ENCODE peak calls at places on chromosomes 4 and X, in eight cellular contexts. One of them, this sample, is unnamed.

GRCh38 chrX:63855896-63856295 is 70.9 kb upstream of the ARHGEF9 start:
- DNase-seq in tibial artery: no peak
- DNase-seq in prostate gland: no peak
- DNase-seq in A549: no peak
- DNase-seq in spleen: no peak
- DNase-seq in nephron progenitor cell: no peak
- DNase-seq in GM13977: no peak
- DNase-seq in AG09309: peak; percentile 14
- DNase-seq in this sample: no peak

GRCh38 chrX:39258331-39258730 is 457.1 kb downstream of the MID1IP1 start:
- DNase-seq in spleen: no peak
- DNase-seq in A549: no peak
- DNase-seq in GM13977: no peak
- DNase-seq in AG09309: no peak
- DNase-seq in prostate gland: no peak
- DNase-seq in tibial artery: no peak
- DNase-seq in nephron progenitor cell: no peak
- DNase-seq in this sample: no peak

GRCh38 chrX:152635941-152636340 is 1.8 kb upstream of the GABRQ start:
- DNase-seq in GM13977: no peak
- DNase-seq in spleen: no peak
- DNase-seq in nephron progenitor cell: peak; percentile 49
- DNase-seq in prostate gland: peak; percentile 8
- DNase-seq in AG09309: peak; percentile 35
- DNase-seq in A549: peak; percentile 24
- DNase-seq in tibial artery: no peak
- DNase-seq in this sample: peak; percentile 35

GRCh38 chrX:1354036-1355019 is 17.7 kb downstream of the IL3RA start:
- DNase-seq in spleen: peak; percentile 30
- DNase-seq in GM13977: no peak
- DNase-seq in AG09309: no peak
- DNase-seq in A549: no peak
- DNase-seq in prostate gland: no peak
- DNase-seq in tibial artery: no peak
- DNase-seq in nephron progenitor cell: no peak
- DNase-seq in this sample: no peak

GRCh38 chrX:51834076-51834475 is 59.3 kb upstream of the MAGED1 start:
- DNase-seq in tibial artery: no peak
- DNase-seq in prostate gland: no peak
- DNase-seq in nephron progenitor cell: no peak
- DNase-seq in AG09309: no peak
- DNase-seq in GM13977: no peak
- DNase-seq in spleen: no peak
- DNase-seq in A549: no peak
- DNase-seq in this sample: no peak

GRCh38 chrX:10617964-10618342 is 2.4 kb downstream of the MID1 start:
- DNase-seq in spleen: no peak
- DNase-seq in AG09309: no peak
- DNase-seq in tibial artery: no peak
- DNase-seq in A549: peak; percentile 52
- DNase-seq in nephron progenitor cell: peak; percentile 18
- DNase-seq in GM13977: no peak
- DNase-seq in prostate gland: peak; percentile 11
- DNase-seq in this sample: no peak

GRCh38 chr4:52870225-52870624 is 8.1 kb downstream of the RASL11B start:
- DNase-seq in nephron progenitor cell: no peak
- DNase-seq in spleen: no peak
- DNase-seq in AG09309: no peak
- DNase-seq in prostate gland: no peak
- DNase-seq in tibial artery: no peak
- DNase-seq in GM13977: no peak
- DNase-seq in A549: no peak
- DNase-seq in this sample: no peak

GRCh38 chr4:94889961-94890360 is 132.2 kb downstream of the BMPR1B start:
- DNase-seq in spleen: no peak
- DNase-seq in A549: no peak
- DNase-seq in nephron progenitor cell: no peak
- DNase-seq in tibial artery: no peak
- DNase-seq in GM13977: no peak
- DNase-seq in AG09309: peak; percentile 72
- DNase-seq in prostate gland: no peak
- DNase-seq in this sample: no peak

GRCh38 chrX:42714981-42715688 is 62.8 kb downstream of the PPP1R2C start:
- DNase-seq in prostate gland: peak; percentile 64
- DNase-seq in nephron progenitor cell: peak; percentile 64
- DNase-seq in GM13977: no peak
- DNase-seq in AG09309: no peak
- DNase-seq in tibial artery: peak; percentile 69
- DNase-seq in A549: peak; percentile 20
- DNase-seq in spleen: no peak
- DNase-seq in this sample: peak; percentile 57

GRCh38 chrX:1876041-1876440 is 261.2 kb downstream of the ASMT start:
- DNase-seq in A549: no peak
- DNase-seq in tibial artery: no peak
- DNase-seq in AG09309: no peak
- DNase-seq in nephron progenitor cell: no peak
- DNase-seq in prostate gland: no peak
- DNase-seq in GM13977: no peak
- DNase-seq in spleen: no peak
- DNase-seq in this sample: no peak

GRCh38 chr4:109848501-109848900 is 594 bp downstream of the LRIT3 start:
- DNase-seq in nephron progenitor cell: no peak
- DNase-seq in tibial artery: no peak
- DNase-seq in AG09309: no peak
- DNase-seq in GM13977: no peak
- DNase-seq in prostate gland: no peak
- DNase-seq in A549: no peak
- DNase-seq in spleen: no peak
- DNase-seq in this sample: no peak

GRCh38 chr4:146340798-146341197 is 126.5 kb downstream of the REELD1 start:
- DNase-seq in AG09309: no peak
- DNase-seq in A549: no peak
- DNase-seq in spleen: no peak
- DNase-seq in nephron progenitor cell: no peak
- DNase-seq in prostate gland: no peak
- DNase-seq in GM13977: peak; percentile 16
- DNase-seq in tibial artery: no peak
- DNase-seq in this sample: no peak

GRCh38 chr4:101259876-101260275 is 87.5 kb downstream of the PPP3CA start:
- DNase-seq in prostate gland: no peak
- DNase-seq in spleen: no peak
- DNase-seq in GM13977: no peak
- DNase-seq in AG09309: no peak
- DNase-seq in A549: no peak
- DNase-seq in nephron progenitor cell: no peak
- DNase-seq in tibial artery: no peak
- DNase-seq in this sample: no peak

GRCh38 chr4:84436812-84437211 is 62.3 kb downstream of the NKX6-1 start:
- DNase-seq in A549: no peak
- DNase-seq in prostate gland: no peak
- DNase-seq in GM13977: no peak
- DNase-seq in spleen: no peak
- DNase-seq in AG09309: no peak
- DNase-seq in nephron progenitor cell: no peak
- DNase-seq in tibial artery: no peak
- DNase-seq in this sample: no peak

GRCh38 chr4:173699841-173700475 is 169.9 kb upstream of the HAND2 start:
- DNase-seq in tibial artery: no peak
- DNase-seq in prostate gland: no peak
- DNase-seq in nephron progenitor cell: no peak
- DNase-seq in GM13977: no peak
- DNase-seq in spleen: no peak
- DNase-seq in A549: no peak
- DNase-seq in AG09309: no peak
- DNase-seq in this sample: no peak

GRCh38 chr4:181991374-181991773 is 251.8 kb upstream of the TENM3 start:
- DNase-seq in GM13977: no peak
- DNase-seq in spleen: no peak
- DNase-seq in prostate gland: no peak
- DNase-seq in tibial artery: no peak
- DNase-seq in AG09309: no peak
- DNase-seq in A549: no peak
- DNase-seq in nephron progenitor cell: peak; percentile 11
- DNase-seq in this sample: no peak

GRCh38 chrX:19174401-19175025 is 52.2 kb upstream of the ADGRG2 start:
- DNase-seq in spleen: no peak
- DNase-seq in A549: peak; percentile 39
- DNase-seq in prostate gland: no peak
- DNase-seq in tibial artery: peak; percentile 58
- DNase-seq in AG09309: no peak
- DNase-seq in nephron progenitor cell: no peak
- DNase-seq in GM13977: no peak
- DNase-seq in this sample: no peak

GRCh38 chrX:40284852-40285251 is 187.1 kb upstream of the BCOR start:
- DNase-seq in GM13977: no peak
- DNase-seq in A549: no peak
- DNase-seq in AG09309: no peak
- DNase-seq in nephron progenitor cell: no peak
- DNase-seq in prostate gland: no peak
- DNase-seq in tibial artery: no peak
- DNase-seq in spleen: no peak
- DNase-seq in this sample: no peak

GRCh38 chrX:119228506-119229290 is 7.4 kb upstream of the PGRMC1 start:
- DNase-seq in AG09309: peak; percentile 82
- DNase-seq in spleen: no peak
- DNase-seq in nephron progenitor cell: no peak
- DNase-seq in tibial artery: no peak
- DNase-seq in GM13977: no peak
- DNase-seq in prostate gland: no peak
- DNase-seq in A549: no peak
- DNase-seq in this sample: no peak

GRCh38 chr4:8305851-8306361 is 36.4 kb downstream of the HTRA3 start:
- DNase-seq in prostate gland: no peak
- DNase-seq in A549: no peak
- DNase-seq in nephron progenitor cell: no peak
- DNase-seq in tibial artery: peak; percentile 62
- DNase-seq in GM13977: no peak
- DNase-seq in AG09309: no peak
- DNase-seq in spleen: peak; percentile 72
- DNase-seq in this sample: no peak

GRCh38 chrX:68732906-68733493 is 85.5 kb downstream of the STARD8 start:
- DNase-seq in GM13977: peak; percentile 67
- DNase-seq in prostate gland: peak; percentile 22
- DNase-seq in spleen: peak; percentile 85
- DNase-seq in tibial artery: peak; percentile 71
- DNase-seq in nephron progenitor cell: peak; percentile 79
- DNase-seq in AG09309: no peak
- DNase-seq in A549: peak; percentile 38
- DNase-seq in this sample: peak; percentile 58

GRCh38 chr4:175953960-175954521 is 111.6 kb upstream of the WDR17 start:
- DNase-seq in tibial artery: no peak
- DNase-seq in AG09309: no peak
- DNase-seq in nephron progenitor cell: no peak
- DNase-seq in spleen: no peak
- DNase-seq in GM13977: peak; percentile 15
- DNase-seq in A549: no peak
- DNase-seq in prostate gland: no peak
- DNase-seq in this sample: no peak

GRCh38 chr4:2253160-2254084 is 8.5 kb downstream of the MXD4 start:
- DNase-seq in prostate gland: peak; percentile 2
- DNase-seq in GM13977: no peak
- DNase-seq in spleen: peak; percentile 72
- DNase-seq in nephron progenitor cell: no peak
- DNase-seq in AG09309: no peak
- DNase-seq in tibial artery: no peak
- DNase-seq in A549: no peak
- DNase-seq in this sample: no peak

GRCh38 chrX:43963726-43964125 is 9.5 kb downstream of the NDP start:
- DNase-seq in A549: no peak
- DNase-seq in tibial artery: no peak
- DNase-seq in AG09309: no peak
- DNase-seq in spleen: no peak
- DNase-seq in prostate gland: no peak
- DNase-seq in nephron progenitor cell: no peak
- DNase-seq in GM13977: no peak
- DNase-seq in this sample: no peak

GRCh38 chr4:2417196-2417764 is 1.2 kb downstream of the ZFYVE28 start:
- DNase-seq in nephron progenitor cell: peak; percentile 50
- DNase-seq in A549: no peak
- DNase-seq in tibial artery: no peak
- DNase-seq in prostate gland: no peak
- DNase-seq in GM13977: no peak
- DNase-seq in AG09309: no peak
- DNase-seq in spleen: no peak
- DNase-seq in this sample: no peak

GRCh38 chr4:60463846-60464502 is 736.2 kb upstream of the ADGRL3 start:
- DNase-seq in tibial artery: no peak
- DNase-seq in spleen: no peak
- DNase-seq in A549: no peak
- DNase-seq in AG09309: no peak
- DNase-seq in nephron progenitor cell: no peak
- DNase-seq in prostate gland: no peak
- DNase-seq in GM13977: peak; percentile 6
- DNase-seq in this sample: no peak
- TF ChIP-seq CTCF in tibial artery: no peak
- TF ChIP-seq CTCF in spleen: no peak
- TF ChIP-seq CTCF in A549: no peak
- TF ChIP-seq CTCF in AG09309: peak; percentile 60
- TF ChIP-seq CTCF in nephron progenitor cell: no peak
- TF ChIP-seq CTCF in prostate gland: no peak
- TF ChIP-seq CTCF in GM13977: peak; percentile 60
- TF ChIP-seq CTCF in this sample: peak; percentile 37

GRCh38 chr4:88528861-88529260 is 5.3 kb upstream of the PYURF start:
- DNase-seq in prostate gland: no peak
- DNase-seq in spleen: no peak
- DNase-seq in nephron progenitor cell: no peak
- DNase-seq in GM13977: no peak
- DNase-seq in A549: no peak
- DNase-seq in AG09309: no peak
- DNase-seq in tibial artery: no peak
- DNase-seq in this sample: no peak
- TF ChIP-seq CTCF in prostate gland: peak; percentile 17
- TF ChIP-seq CTCF in spleen: no peak
- TF ChIP-seq CTCF in nephron progenitor cell: no peak
- TF ChIP-seq CTCF in GM13977: no peak
- TF ChIP-seq CTCF in A549: peak; percentile 39
- TF ChIP-seq CTCF in AG09309: no peak
- TF ChIP-seq CTCF in tibial artery: no peak
- TF ChIP-seq CTCF in this sample: peak; percentile 47

DNA sequence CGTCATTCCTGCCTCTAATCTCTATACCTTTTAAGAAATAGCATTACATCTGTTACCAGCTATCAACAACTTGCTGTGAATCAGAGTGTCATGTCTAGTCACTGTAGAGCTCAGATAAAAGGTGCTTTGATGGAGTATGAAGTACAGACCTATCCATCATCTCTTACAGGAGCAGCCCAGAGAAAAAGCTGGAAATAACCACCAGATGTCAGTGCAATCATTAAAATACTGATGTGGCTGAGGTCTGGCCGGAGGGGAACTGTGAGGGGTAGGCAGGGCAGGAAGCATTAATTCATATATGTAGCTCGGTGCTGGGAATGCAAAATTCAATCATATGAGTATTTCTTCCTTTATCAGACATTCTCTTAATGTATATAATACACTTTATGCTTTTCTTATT is 100.6 kb downstream of the AKAP4 start:
- DNase-seq in GM13977: no peak
- DNase-seq in tibial artery: no peak
- DNase-seq in A549: peak; percentile 4
- DNase-seq in nephron progenitor cell: no peak
- DNase-seq in AG09309: no peak
- DNase-seq in prostate gland: no peak
- DNase-seq in spleen: no peak
- DNase-seq in this sample: no peak
- TF ChIP-seq CTCF in GM13977: peak; percentile 44
- TF ChIP-seq CTCF in tibial artery: no peak
- TF ChIP-seq CTCF in A549: peak; percentile 44
- TF ChIP-seq CTCF in nephron progenitor cell: no peak
- TF ChIP-seq CTCF in AG09309: peak; percentile 20
- TF ChIP-seq CTCF in prostate gland: peak; percentile 38
- TF ChIP-seq CTCF in spleen: no peak
- TF ChIP-seq CTCF in this sample: peak; percentile 64

GRCh38 chr4:56668267-56668666 is 12.8 kb downstream of the HOPX start:
- DNase-seq in A549: no peak
- DNase-seq in GM13977: no peak
- DNase-seq in AG09309: no peak
- DNase-seq in tibial artery: no peak
- DNase-seq in prostate gland: no peak
- DNase-seq in spleen: no peak
- DNase-seq in nephron progenitor cell: no peak
- DNase-seq in this sample: no peak
- TF ChIP-seq CTCF in A549: no peak
- TF ChIP-seq CTCF in GM13977: peak; percentile 41
- TF ChIP-seq CTCF in AG09309: peak; percentile 9
- TF ChIP-seq CTCF in tibial artery: no peak
- TF ChIP-seq CTCF in prostate gland: no peak
- TF ChIP-seq CTCF in spleen: peak; percentile 22
- TF ChIP-seq CTCF in nephron progenitor cell: peak; percentile 20
- TF ChIP-seq CTCF in this sample: peak; percentile 60